ENCODE peak calls at places on chromosomes 2 and 18, in five cellular contexts. K is C1 segment of cervical spinal cord, E is amniotic stem cell, M is cardiac fibroblast, J is T-helper 17 cell. T is an unnamed sample.

GRCh38 chr2:149042881-149043280 is 4.4 kb downstream of the LYPD6B start:
- DNase-seq in M (no peak), K (no peak), E (no peak), J (no peak), T (no peak)

GRCh38 chr2:1632006-1632348 is 112.3 kb downstream of the PXDN start:
- DNase-seq in M (peak; percentile 66), J (no peak), E (peak; percentile 57), K (no peak), T (no peak)

GRCh38 chr2:104755026-104755856 is 98.7 kb upstream of the POU3F3 start:
- DNase-seq in K (no peak), M (no peak), E (no peak), J (no peak), T (no peak)

GRCh38 chr2:149489452-149489851 is 98.1 kb downstream of the MMADHC start:
- DNase-seq in J (no peak), M (no peak), E (no peak), K (no peak), T (no peak)

GRCh38 chr2:119932809-119933208 is 80.1 kb upstream of the EPB41L5 start:
- DNase-seq in K (no peak), J (no peak), E (no peak), M (no peak), T (no peak)

GRCh38 chr18:47522359-47522758 is 270.9 kb upstream of the SKOR2 start:
- DNase-seq in E (no peak), M (no peak), J (no peak), K (no peak), T (no peak)

GRCh38 chr2:35347561-35347960 is 1008.0 kb upstream of the CRIM1 start:
- DNase-seq in J (no peak), E (no peak), M (no peak), K (no peak), T (no peak)

GRCh38 chr2:98911376-98912154 is 24.5 kb downstream of the CRACDL start:
- DNase-seq in M (peak; percentile 68), K (no peak), J (no peak), E (no peak), T (no peak)

GRCh38 chr2:46917628-46918027 is 2.0 kb upstream of the MCFD2 start:
- DNase-seq in E (no peak), K (no peak), M (no peak), J (no peak), T (peak; percentile 48)

GRCh38 chr2:109299466-109299865 is 170.5 kb downstream of the SH3RF3 start:
- DNase-seq in M (no peak), E (no peak), K (no peak), J (no peak), T (no peak)

GRCh38 chr2:156088598-156088997 is 243.9 kb downstream of the NR4A2 start:
- DNase-seq in J (no peak), E (no peak), M (no peak), K (no peak), T (no peak)

GRCh38 chr18:21997207-21998143 is 171.9 kb upstream of the GATA6 start:
- DNase-seq in E (no peak), M (peak; percentile 61), K (no peak), J (no peak), T (peak; percentile 74)

GRCh38 chr2:240960309-240960962 is 38.0 kb upstream of the SNED1 start:
- DNase-seq in K (no peak), E (no peak), M (peak; percentile 49), J (no peak), T (no peak)

GRCh38 chr2:241702155-241702404 is 241 bp downstream of the ING5 start:
- DNase-seq in E (no peak), M (no peak), K (no peak), J (peak; percentile 74), T (peak; percentile 95)

GRCh38 chr18:46939337-46939963 is 22.0 kb downstream of the KATNAL2 start:
- DNase-seq in M (peak; percentile 43), J (no peak), E (peak; percentile 34), K (no peak), T (no peak)

GRCh38 chr2:86314125-86314524 is 23.3 kb downstream of the REEP1 start:
- DNase-seq in K (no peak), J (no peak), M (no peak), E (no peak), T (no peak)

GRCh38 chr2:96374211-96374951 is 38.8 kb downstream of the NCAPH start:
- DNase-seq in M (peak; percentile 59), E (no peak), K (no peak), J (no peak), T (no peak)

GRCh38 chr2:227462972-227463931 is 8.7 kb upstream of the AGFG1 start:
- DNase-seq in J (no peak), E (no peak), M (peak; percentile 32), K (no peak), T (peak; percentile 59)

GRCh38 chr18:9918016-9918680 is 4.3 kb downstream of the VAPA start:
- DNase-seq in K (no peak), M (peak; percentile 54), E (no peak), J (no peak), T (no peak)

GRCh38 chr2:196792865-196793264 is 6.6 kb downstream of the GTF3C3 start:
- DNase-seq in K (no peak), J (no peak), E (no peak), M (no peak), T (no peak)

GRCh38 chr2:200336980-200337615 is 30.6 kb downstream of the SPATS2L start:
- DNase-seq in K (no peak), E (no peak), J (no peak), M (no peak), T (no peak)

GRCh38 chr2:105328281-105329196 is 996 bp downstream of the TGFBRAP1 start:
- DNase-seq in M (peak; percentile 41), J (no peak), E (no peak), K (peak; percentile 34), T (no peak)

GRCh38 chr2:181552808-181553207 is 95.6 kb downstream of the ITGA4 start:
- DNase-seq in K (no peak), J (no peak), M (peak; percentile 47), E (no peak), T (no peak)

GRCh38 chr2:191114403-191114886 is 36.3 kb downstream of the STAT4 start:
- DNase-seq in J (no peak), K (no peak), M (peak; percentile 63), E (no peak), T (peak; percentile 43)

T was measured in GM13977.